ENCODE peak calls at places on chromosomes 13 and 19, in six cellular contexts. N, F, I, Y, O and R are unnamed samples.

GRCh38 chr13:20713751-20714150 is 10.3 kb downstream of the IL17D start:
- DNase-seq in Y (no peak), O (no peak), N (no peak), F (no peak), I (no peak), R (no peak)

GRCh38 chr13:30415430-30416030 is 6.8 kb upstream of the UBE2L5 start:
- DNase-seq in I (no peak), Y (no peak), O (no peak), F (no peak), N (no peak), R (no peak)

GRCh38 chr19:5790573-5791520 is at the start of gene DUS3L:
- DNase-seq in F (peak), O (peak), I (peak), Y (peak), N (peak), R (peak)

GRCh38 chr19:42478765-42479307 is 36.1 kb upstream of the CXCL17 start:
- DNase-seq in N (no peak), Y (no peak), F (no peak), O (no peak), I (no peak), R (no peak)

GRCh38 chr13:100045355-100045754 is 43.5 kb upstream of the PCCA start:
- DNase-seq in Y (no peak), I (no peak), F (no peak), O (no peak), N (no peak), R (no peak)

GRCh38 chr13:72960541-72960940 is 98.3 kb upstream of the KLF5 start:
- DNase-seq in O (no peak), F (peak), Y (no peak), I (no peak), N (no peak), R (no peak)

GRCh38 chr13:23570099-23570926 is at the start of gene TNFRSF19:
- DNase-seq in F (peak), Y (no peak), N (peak), I (no peak), O (no peak), R (no peak)

GRCh38 chr19:6276447-6276846 is 3.3 kb downstream of the MLLT1 start:
- DNase-seq in N (peak), Y (no peak), O (no peak), F (no peak), I (no peak), R (no peak)

GRCh38 chr13:27183561-27184147 is 12.0 kb upstream of the USP12 start:
- DNase-seq in O (no peak), F (no peak), N (no peak), Y (no peak), I (no peak), R (no peak)

GRCh38 chr19:12034196-12034595 is 1.3 kb downstream of the ZNF433 start:
- DNase-seq in O (no peak), I (no peak), Y (no peak), F (no peak), N (no peak), R (no peak)

GRCh38 chr13:95924389-95924994 is 128.7 kb downstream of the UGGT2 start:
- DNase-seq in Y (no peak), F (peak), N (no peak), I (no peak), O (no peak), R (no peak)

GRCh38 chr13:93248627-93249047 is 22.0 kb downstream of the GPC6 start:
- DNase-seq in O (no peak), I (no peak), Y (no peak), N (no peak), F (peak), R (no peak)

GRCh38 chr19:42363614-42364346 is 26.3 kb downstream of the CNFN start:
- DNase-seq in I (peak), O (peak), Y (no peak), N (no peak), F (no peak), R (no peak)

DNA sequence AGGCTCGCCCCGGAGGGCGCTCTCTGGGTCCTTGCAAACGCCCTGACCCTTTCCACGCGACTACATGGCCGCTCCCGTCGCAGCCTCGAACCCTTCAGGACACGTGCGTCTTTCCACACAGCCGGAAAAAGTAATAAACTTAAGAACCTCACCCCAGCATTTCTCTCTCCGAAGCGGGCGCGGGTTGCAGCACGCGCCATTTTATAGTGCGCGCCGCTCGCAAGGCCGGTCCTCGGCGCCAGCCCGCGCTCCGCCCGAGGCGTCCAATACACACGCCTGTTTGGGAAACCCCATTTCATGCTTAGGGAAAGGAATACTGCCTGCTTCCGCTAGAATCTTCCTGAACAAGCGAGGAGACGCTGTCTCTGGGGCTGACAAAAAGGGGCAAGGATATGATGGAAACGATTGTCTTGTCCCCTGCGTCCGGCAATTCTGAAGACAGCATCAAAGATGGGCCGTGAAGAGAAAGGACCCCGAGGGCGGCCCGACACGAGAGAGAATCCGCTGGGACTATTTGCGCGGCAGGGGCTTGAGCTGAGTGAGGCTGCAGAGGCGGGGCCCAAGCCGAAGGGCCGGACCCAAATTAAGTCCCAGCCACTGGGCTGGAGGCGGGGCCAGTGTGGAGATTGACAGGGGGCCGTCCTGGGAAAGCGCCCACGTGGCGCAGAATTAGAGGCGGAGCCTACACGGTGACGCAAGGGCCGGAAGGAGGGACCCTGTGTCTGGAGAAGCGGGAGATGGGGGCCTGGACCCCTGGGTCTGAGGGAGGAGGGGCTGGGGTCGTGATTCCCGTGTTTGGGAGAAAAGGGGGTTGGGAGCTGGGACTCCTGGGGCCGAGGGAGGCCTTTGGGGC is 14.4 kb downstream of the ACP4 start:
- DNase-seq in F (peak), I (peak), Y (peak), O (peak), N (peak), R (peak)
- TF ChIP-seq POLR2A in F (peak), I (peak), Y (peak), O (peak), N (peak), R (peak)

DNA sequence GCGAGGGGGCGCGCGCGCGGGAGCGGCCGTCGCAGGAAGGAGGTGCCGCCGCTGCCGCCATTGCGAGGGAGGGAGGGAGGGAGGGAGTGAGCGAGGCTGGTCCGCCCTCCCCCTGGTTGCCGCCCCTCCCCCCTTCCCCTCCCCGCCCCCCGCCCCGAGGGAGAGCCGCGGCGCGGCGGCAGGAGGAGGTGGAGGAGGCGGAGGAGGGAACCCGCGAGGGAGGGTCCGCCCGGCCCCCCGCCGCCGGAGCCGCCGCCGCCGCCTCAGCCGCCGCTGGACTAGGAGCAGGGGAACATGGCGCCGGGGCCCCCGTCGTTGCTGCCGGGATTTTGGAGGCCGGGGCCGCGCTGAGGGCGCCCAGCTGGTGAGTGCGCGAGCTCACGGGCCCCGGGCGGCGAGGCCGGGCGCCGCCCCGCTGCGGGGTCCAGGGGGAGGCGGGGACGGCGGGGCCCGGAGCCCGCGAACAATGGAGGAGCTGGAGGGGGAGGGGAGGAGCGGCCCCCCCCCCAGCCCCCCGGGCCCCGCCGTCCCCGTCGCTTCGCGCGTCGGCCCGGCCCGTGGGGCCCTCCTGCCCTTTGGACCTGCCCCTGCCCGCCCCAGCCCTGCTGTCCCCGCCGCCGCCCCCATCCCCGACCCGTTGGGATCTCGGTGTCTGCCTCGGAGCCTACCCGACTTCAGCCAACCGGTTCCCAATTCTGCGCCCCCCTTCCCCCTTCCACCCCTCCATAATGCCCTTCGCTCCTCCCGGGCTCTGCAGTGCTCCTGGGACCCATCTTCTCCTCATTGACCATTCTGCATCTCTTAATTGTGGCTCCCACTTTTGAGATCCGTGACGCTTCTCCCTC is at the start of gene ARHGAP35:
- DNase-seq in Y (no peak), F (no peak), O (no peak), N (peak), I (peak), R (peak)
- TF ChIP-seq TAF1 in Y (no peak), F (no peak), O (no peak), N (peak), I (no peak), R (no peak)

DNA sequence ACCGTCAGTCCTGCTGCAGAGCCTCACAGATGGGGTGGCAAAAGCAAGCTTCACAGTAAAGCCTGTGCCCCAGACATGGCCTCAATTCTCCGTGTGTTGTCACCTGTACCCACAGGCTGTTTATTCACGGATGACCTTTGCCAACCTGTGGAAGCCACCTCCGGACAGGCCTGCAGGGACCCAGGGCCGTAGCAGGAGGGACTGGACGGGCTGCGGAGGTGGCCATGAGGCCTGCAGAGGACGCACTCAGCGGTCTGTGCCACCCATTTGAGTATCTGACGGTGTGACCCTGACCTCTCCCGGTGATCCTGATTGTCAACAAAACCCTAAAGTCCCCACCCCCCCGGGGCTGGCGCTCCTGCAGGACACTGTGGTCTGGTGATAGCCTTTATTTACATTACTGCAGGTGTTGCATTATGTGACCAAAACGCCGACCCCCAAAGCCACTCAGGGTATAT is 7.8 kb upstream of the KLF16 start:
- DNase-seq in Y (no peak), I (no peak), O (no peak), F (peak), N (no peak), R (no peak)
- TF ChIP-seq POLR2AphosphoS5 in Y (no peak), I (no peak), O (no peak), F (no peak), N (no peak), R (no peak)

DNA sequence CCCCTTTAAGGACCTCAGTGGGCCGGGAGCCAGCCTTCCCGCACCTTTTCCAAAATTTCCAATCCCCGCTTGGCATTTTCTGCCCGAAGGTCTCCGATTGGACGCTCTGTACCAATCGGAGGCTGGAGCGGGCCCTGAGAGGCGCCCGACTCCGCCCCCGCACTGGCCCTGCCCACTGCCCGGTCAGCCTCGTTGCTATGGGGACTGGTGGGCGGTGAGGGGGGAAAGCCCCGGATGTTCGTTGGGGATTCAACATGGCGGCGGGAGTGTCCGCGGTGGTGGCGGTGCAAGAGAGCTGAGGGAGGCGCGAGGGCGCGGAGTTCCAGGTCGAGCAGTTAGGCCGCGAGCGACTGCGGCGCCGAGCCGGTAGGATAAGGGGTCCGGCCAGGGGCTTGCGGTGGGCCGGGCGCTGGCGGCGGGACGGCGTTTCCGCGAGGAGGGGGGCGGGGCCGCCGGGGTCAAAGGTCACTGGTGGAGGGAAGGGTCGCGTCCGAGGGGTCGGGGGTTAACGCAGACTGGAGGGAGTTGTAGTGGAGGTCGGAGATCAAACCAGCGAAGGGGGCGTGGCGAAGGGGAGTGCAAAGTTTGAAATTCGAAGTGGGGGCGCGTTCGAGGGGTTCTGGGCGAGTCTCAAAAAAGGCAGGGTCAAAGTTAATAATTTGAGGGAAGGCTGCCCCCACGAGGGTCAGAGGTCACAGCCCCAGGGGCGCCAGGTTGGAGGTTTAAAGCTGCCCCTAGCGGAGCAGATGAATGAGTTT is at the start of gene PAK4:
- DNase-seq in F (peak), N (peak), Y (peak), I (peak), O (peak), R (peak)
- TF ChIP-seq POLR2A in F (peak), N (peak), Y (no peak), I (peak), O (peak), R (peak)

DNA sequence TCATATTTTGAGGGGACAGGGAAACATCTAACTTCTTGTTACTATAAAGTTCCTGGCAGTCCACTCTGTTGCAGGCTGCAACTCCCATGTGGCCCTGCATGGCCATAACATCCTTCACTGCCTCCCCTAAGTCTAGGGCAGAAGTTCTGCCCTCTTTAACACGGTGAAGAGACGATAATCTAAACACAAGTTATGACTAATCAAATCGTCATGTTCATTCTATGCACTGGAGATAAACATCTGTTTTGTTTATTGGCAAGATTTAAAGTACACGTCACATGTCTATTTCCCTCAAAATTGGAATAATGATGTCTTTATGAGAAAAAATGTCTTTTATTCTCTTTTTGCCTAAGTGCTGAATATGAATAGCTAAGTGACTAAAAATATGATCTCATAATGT is 1629.4 kb downstream of the PCDH9 start:
- DNase-seq in F (no peak), N (no peak), Y (no peak), I (no peak), O (no peak), R (no peak)
- TF ChIP-seq TAF1 in F (no peak), N (no peak), Y (no peak), I (no peak), O (no peak), R (no peak)

GRCh38 chr19:7921302-7921954 is 1.3 kb downstream of the SNAPC2 start:
- DNase-seq in O (no peak), I (no peak), F (no peak), N (no peak), Y (no peak), R (no peak)

GRCh38 chr19:7920520-7921301 is 573 bp downstream of the SNAPC2 start:
- DNase-seq in I (peak), O (peak), Y (peak), N (peak), F (peak), R (peak)

GRCh38 chr19:7923295-7924191 is 2.4 kb downstream of the CTXN1 start:
- DNase-seq in Y (no peak), F (no peak), I (no peak), N (no peak), O (no peak), R (no peak)

GRCh38 chr19:7922841-7923205 is 2.7 kb downstream of the SNAPC2 start:
- DNase-seq in Y (no peak), O (no peak), F (no peak), I (no peak), N (no peak), R (no peak)

DNA sequence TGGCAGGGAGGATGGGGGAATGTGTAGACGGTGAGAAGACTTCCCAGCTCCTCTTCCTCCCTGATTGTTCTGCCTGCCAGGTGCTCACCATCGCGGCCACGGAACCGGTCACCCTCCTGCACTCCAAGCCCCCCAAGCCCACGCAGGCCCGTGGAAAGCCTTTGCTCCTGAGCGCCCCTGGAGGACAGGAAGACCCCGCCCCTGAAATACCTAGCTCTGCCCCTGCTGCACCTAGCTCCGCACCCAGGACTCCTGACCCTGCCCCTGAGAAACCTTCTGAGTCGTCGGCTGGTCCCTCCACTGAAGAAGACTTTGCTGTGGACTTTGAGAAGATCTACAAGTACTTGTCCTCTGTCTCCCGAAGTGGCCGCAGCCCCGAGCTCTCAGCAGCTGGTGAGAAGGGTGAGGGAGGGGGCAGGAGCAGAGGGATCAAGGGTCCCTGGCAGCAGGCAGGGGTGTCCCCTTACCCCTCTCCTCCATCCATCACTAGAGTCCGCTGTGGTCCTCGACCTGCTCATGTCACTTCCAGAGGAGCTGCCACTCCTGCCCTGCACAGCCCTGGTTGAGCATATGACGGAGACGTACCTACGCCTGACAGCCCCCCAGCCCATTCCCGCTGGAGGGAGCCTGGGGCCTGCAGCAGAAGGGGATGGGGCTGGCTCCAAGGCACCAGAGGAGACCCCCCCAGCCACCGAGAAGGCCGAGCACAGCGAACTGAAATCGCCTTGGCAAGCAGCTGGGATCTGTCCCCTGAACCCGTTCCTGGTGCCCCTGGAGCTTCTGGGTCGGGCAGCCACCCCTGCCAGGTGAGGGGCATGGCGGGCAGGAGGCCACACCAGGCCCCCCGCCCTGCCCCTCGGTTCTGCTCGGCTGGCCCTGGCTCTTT is 2.1 kb downstream of the SNAPC2 start:
- DNase-seq in I (no peak), Y (no peak), O (no peak), N (no peak), F (no peak), R (no peak)
- TF ChIP-seq POLR2AphosphoS5 in I (no peak), Y (no peak), O (no peak), N (no peak), F (no peak), R (no peak)

DNA sequence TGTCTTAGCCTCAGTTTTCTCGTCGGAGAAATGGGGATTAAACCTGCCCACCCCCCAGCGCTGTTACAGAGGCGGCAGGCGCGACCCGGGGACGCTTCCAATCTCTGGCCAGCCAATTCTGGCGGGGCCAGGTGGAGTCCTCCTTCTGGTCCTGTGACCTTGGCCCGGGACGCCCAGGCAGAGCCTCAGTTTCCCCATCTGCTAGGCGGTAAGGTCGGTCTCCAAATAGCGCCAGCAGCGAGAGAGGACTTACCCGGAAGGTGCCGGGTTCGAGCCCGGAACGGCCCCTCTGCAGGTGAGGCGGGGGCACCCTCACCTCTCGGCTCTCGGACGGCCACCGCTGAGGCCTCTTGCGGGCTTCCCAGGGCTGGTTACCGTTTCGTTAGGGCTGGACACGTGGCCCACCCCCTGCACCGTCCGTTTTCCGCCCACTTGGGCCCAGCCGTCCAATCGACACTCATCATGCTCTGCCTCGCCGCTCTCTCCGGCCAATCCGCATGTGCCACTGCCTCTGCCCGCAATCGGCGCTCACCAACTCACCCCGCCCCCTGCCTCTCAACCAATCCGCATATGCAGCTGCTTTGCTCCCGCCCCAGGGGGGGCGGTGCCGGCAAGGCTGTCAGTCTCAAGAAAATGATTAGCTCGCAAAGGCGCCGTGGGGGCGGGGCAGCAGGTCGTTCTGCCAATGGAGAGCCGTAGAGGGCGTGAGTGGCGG is at the start of gene ISOC2:
- DNase-seq in F (peak), I (peak), O (peak), Y (peak), N (peak), R (peak)
- TF ChIP-seq POLR2A in F (peak), I (peak), O (peak), Y (no peak), N (peak), R (peak)

GRCh38 chr19:46613525-46613924 is 11.4 kb downstream of the PTGIR start:
- DNase-seq in Y (no peak), O (no peak), I (no peak), N (no peak), F (no peak), R (no peak)
- TF ChIP-seq TAF1 in Y (no peak), O (no peak), I (no peak), N (no peak), F (no peak), R (no peak)